ENCODE peak calls at places on chromosomes 12 and 14, in eight cellular contexts. A is omental fat pad, V is nephron progenitor cell, B is adrenal gland, S is WERI-Rb-1, C is glutamatergic neuron, G is pancreas, F is HCT116. K is an unnamed sample.

GRCh38 chr14:63840981-63841380 is 11.8 kb upstream of the SYNE2 start:
- DNase-seq in G (no peak), F (no peak), C (no peak), V (no peak), A (no peak), S (peak), B (peak), K (no peak)

GRCh38 chr14:54818201-54819133 is 84.2 kb downstream of the GCH1 start:
- DNase-seq in F (no peak), B (peak), G (no peak), C (no peak), V (no peak), A (no peak), S (no peak), K (no peak)

GRCh38 chr12:50053583-50053982 is 3.8 kb upstream of the ASIC1 start:
- DNase-seq in G (no peak), C (no peak), V (no peak), F (no peak), B (no peak), A (no peak), S (no peak), K (peak)

GRCh38 chr12:46259071-46259470 is 9.8 kb downstream of the SLC38A1 start:
- DNase-seq in G (no peak), A (no peak), S (no peak), V (no peak), C (no peak), F (no peak), B (no peak), K (no peak)

GRCh38 chr14:35565896-35566464 is 32.0 kb downstream of the INSM2 start:
- DNase-seq in C (no peak), G (no peak), S (no peak), A (no peak), V (no peak), B (no peak), F (no peak), K (no peak)

GRCh38 chr12:46266869-46267617 is 1.8 kb downstream of the SLC38A1 start:
- DNase-seq in S (peak), G (peak), F (no peak), B (peak), A (peak), C (peak), V (peak), K (peak)

GRCh38 chr12:91404362-91404899 is 221.8 kb upstream of the DCN start:
- DNase-seq in F (no peak), C (no peak), B (no peak), S (no peak), V (no peak), A (no peak), G (no peak), K (no peak)

GRCh38 chr12:58888131-58888783 is 32.0 kb downstream of the LRIG3 start:
- DNase-seq in G (no peak), C (no peak), A (no peak), S (peak), V (no peak), B (peak), F (no peak), K (no peak)

GRCh38 chr14:77205566-77205965 is 24.0 kb downstream of the TMEM63C start:
- DNase-seq in S (no peak), A (no peak), G (no peak), C (no peak), F (no peak), V (no peak), B (no peak), K (no peak)

GRCh38 chr12:122999986-123000420 is 19.5 kb downstream of the ARL6IP4 start:
- DNase-seq in S (peak), B (no peak), V (no peak), G (peak), A (no peak), C (no peak), F (no peak), K (peak)

GRCh38 chr12:132359551-132359950 is 30.2 kb upstream of the GALNT9 start:
- DNase-seq in S (no peak), G (no peak), A (no peak), C (peak), B (no peak), V (no peak), F (no peak), K (no peak)

GRCh38 chr12:117105902-117106301 is 6.7 kb upstream of the TESC start:
- DNase-seq in V (no peak), C (no peak), B (no peak), S (no peak), A (no peak), G (no peak), F (peak), K (peak)

GRCh38 chr12:104339663-104340062 is 36.1 kb downstream of the EID3 start:
- DNase-seq in A (no peak), S (no peak), V (no peak), G (no peak), C (no peak), F (no peak), B (no peak), K (no peak)

GRCh38 chr12:88726806-88727722 is 146.8 kb upstream of the KITLG start:
- DNase-seq in B (no peak), C (no peak), S (no peak), G (no peak), A (no peak), F (no peak), V (no peak), K (no peak)

GRCh38 chr12:91219511-91219910 is 36.9 kb upstream of the DCN start:
- DNase-seq in F (no peak), V (no peak), B (no peak), A (no peak), G (no peak), C (no peak), S (no peak), K (no peak)

GRCh38 chr14:32350020-32350419 is 20.9 kb downstream of the AKAP6 start:
- DNase-seq in C (no peak), B (no peak), A (no peak), V (no peak), F (no peak), S (no peak), G (no peak), K (no peak)

DNA sequence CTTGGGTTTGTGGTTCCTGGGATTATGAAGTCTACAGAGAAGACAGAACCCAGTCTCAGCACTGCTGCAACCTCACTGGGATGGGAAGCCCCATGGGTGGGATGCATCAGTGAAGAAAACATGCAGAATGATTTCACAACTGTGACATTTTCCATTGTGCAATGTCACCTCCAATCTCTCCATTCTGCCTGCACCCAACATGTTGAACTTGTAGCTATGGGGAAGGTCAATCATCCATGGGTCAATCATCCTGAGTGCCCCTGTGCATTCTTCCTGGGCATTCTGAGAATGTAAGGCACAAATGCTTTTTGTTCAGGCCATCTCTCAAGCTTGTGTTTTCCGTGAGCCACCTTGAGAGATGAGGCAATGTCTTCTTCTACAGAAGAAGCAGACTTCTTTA is 1004.3 kb upstream of the TMEM132C start:
- DNase-seq in S (no peak), C (no peak), G (no peak), V (no peak), B (no peak), A (no peak), F (no peak), K (no peak)
- TF ChIP-seq CTCF in S (no peak), C (no peak), G (no peak), V (no peak), B (no peak), A (no peak), F (no peak), K (no peak)

GRCh38 chr14:42224053-42224888 is 617.6 kb downstream of the LRFN5 start:
- DNase-seq in V (peak), G (no peak), C (peak), F (peak), B (peak), A (peak), S (peak), K (no peak)
- TF ChIP-seq CTCF in V (peak), G (peak), C (peak), F (peak), B (peak), A (peak), S (peak), K (peak)

GRCh38 chr12:31702047-31702446 is 26.8 kb downstream of the AMN1 start:
- DNase-seq in C (no peak), G (no peak), S (peak), F (peak), V (no peak), A (no peak), B (no peak), K (no peak)
- TF ChIP-seq CTCF in C (no peak), G (no peak), S (peak), F (no peak), V (no peak), A (no peak), B (no peak), K (no peak)

DNA sequence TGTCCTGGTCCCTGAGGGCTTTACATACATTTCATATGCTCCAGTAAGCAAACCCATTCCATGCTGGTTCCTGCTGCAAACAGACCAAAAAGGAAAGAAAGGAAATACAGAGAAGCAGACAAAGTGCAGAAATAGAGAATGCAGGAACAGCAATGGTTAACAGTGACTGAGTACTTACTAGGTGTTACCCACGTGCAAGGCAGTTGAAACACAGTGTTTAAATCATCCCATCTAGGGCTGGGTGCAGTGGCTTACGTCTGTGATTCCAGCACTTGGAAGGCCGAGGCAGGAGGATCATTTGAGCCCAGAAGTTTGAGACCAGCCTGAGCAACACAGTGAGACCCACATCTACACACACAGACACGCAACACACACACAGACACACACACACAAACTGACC is 21.2 kb upstream of the NINJ2 start:
- DNase-seq in B (no peak), C (no peak), A (no peak), V (no peak), S (no peak), G (no peak), F (no peak), K (no peak)
- TF ChIP-seq CTCF in B (no peak), C (no peak), A (no peak), V (no peak), S (no peak), G (no peak), F (no peak), K (no peak)

GRCh38 chr12:81147286-81147919 is 69.5 kb downstream of the ACSS3 start:
- DNase-seq in S (no peak), G (no peak), V (no peak), A (no peak), B (no peak), C (no peak), F (no peak), K (no peak)
- TF ChIP-seq CTCF in S (no peak), G (no peak), V (no peak), A (no peak), B (no peak), C (no peak), F (no peak), K (no peak)

DNA sequence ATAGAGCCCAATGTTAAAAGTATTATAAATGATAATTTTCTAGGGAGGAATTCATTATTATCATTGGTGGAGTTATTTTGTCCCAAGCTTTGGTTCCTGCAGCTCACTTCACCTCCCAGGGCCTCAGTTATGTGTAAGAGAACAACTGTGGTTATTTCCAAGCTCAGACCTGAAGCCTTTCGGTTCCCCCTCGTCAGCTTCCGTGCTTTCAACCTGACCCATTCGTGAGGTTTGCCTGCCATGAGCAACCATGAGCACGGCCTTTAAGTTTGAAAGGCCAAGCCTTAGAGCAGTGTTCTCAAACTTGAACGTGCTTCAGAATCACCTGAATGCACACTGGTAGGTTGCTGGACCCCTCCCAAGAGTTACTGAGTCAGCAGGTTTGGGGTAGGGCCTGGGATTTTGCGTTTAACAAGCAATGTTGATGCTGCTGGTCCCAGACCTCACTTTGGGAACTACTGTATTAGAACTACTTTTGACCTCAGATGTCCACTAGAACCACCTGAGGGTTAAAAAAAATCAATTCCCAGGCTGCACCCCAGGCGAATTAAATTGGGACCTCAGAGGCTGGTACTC is 133.0 kb upstream of the PRMT8 start:
- DNase-seq in F (no peak), C (no peak), G (no peak), A (no peak), B (no peak), S (no peak), V (no peak), K (no peak)
- TF ChIP-seq CTCF in F (no peak), C (no peak), G (no peak), A (no peak), B (no peak), S (no peak), V (no peak), K (no peak)

GRCh38 chr12:7129647-7130536 is at the start of gene CLSTN3:
- DNase-seq in F (no peak), C (peak), G (peak), A (peak), S (peak), B (peak), V (peak), K (peak)

GRCh38 chr12:7128681-7129593 is at the start of gene RBP5:
- DNase-seq in S (no peak), A (no peak), C (no peak), V (no peak), B (peak), F (no peak), G (no peak), K (no peak)

GRCh38 chr12:7130537-7130790 is 293 bp downstream of the CLSTN3 start:
- DNase-seq in F (no peak), S (no peak), A (no peak), B (no peak), V (no peak), C (no peak), G (no peak), K (no peak)

GRCh38 chr12:7131502-7131866 is 1.3 kb downstream of the CLSTN3 start:
- DNase-seq in G (no peak), A (no peak), C (no peak), V (no peak), B (no peak), F (no peak), S (no peak), K (no peak)

GRCh38 chr12:7130791-7131501 is 775 bp downstream of the CLSTN3 start:
- DNase-seq in B (peak), F (no peak), A (no peak), S (peak), V (peak), G (no peak), C (peak), K (peak)
- TF ChIP-seq CTCF in B (no peak), F (no peak), A (no peak), S (no peak), V (no peak), G (no peak), C (no peak), K (no peak)

DNA sequence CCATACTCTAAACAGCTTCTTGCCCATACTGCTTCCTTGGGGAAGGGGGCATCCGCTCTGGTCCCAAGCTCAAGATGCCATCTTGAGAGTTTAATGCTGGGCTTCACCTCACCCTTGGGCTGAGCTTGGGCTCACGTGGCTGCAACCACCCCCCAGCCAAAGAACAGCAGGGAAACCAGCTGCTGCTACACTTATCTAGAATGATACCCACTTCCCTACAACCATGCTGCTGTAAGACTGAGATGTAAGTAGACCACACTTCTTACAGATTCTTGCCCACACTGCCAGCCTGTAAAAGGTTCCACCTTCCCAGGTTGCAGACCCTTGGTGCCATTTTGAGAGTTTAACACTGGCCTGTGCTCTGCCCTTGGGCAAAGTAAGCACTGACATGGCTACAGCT is 9.7 kb downstream of the CTSG start:
- DNase-seq in V (no peak), C (no peak), A (no peak), B (no peak), S (no peak), G (peak), F (no peak), K (no peak)
- TF ChIP-seq CTCF in V (no peak), C (no peak), A (no peak), B (no peak), S (no peak), G (no peak), F (no peak), K (no peak)

GRCh38 chr12:101852998-101853397 is 22.2 kb upstream of the GNPTAB start:
- DNase-seq in B (no peak), C (no peak), V (no peak), G (no peak), A (no peak), S (no peak), F (no peak), K (no peak)

GRCh38 chr12:101845312-101845711 is 14.6 kb upstream of the GNPTAB start:
- DNase-seq in G (no peak), B (no peak), F (no peak), V (no peak), S (no peak), C (no peak), A (no peak), K (no peak)

GRCh38 chr12:101850199-101850598 is 19.4 kb upstream of the GNPTAB start:
- DNase-seq in A (no peak), F (no peak), V (no peak), C (no peak), B (no peak), S (no peak), G (no peak), K (no peak)

GRCh38 chr12:101847325-101847724 is 16.6 kb upstream of the GNPTAB start:
- DNase-seq in B (no peak), A (no peak), S (no peak), V (no peak), F (no peak), G (no peak), C (no peak), K (no peak)
- TF ChIP-seq CTCF in B (no peak), A (no peak), S (no peak), V (no peak), F (no peak), G (no peak), C (no peak), K (no peak)

GRCh38 chr12:48542300-48542928 is 17.0 kb downstream of the OR8S1 start:
- DNase-seq in A (no peak), B (peak), S (peak), V (peak), F (peak), C (peak), G (no peak), K (no peak)
- TF ChIP-seq CTCF in A (no peak), B (peak), S (peak), V (peak), F (peak), C (no peak), G (peak), K (peak)